ENCODE peak calls at places on chromosomes 3 and 15, in nine cellular contexts. One of them, this sample, is unnamed.

GRCh38 chr3:46484911-46485696 is 12.7 kb upstream of the RTP3 start:
- DNase-seq in MCF 10A: no peak
- DNase-seq in astrocyte of the spinal cord: no peak
- DNase-seq in PC-9: no peak
- DNase-seq in A549: no peak
- DNase-seq in GM13976: no peak
- DNase-seq in cardiac fibroblast: no peak
- DNase-seq in GM12865: no peak
- DNase-seq in coronary artery: peak
- DNase-seq in this sample: no peak

GRCh38 chr3:188925376-188925775 is 246.4 kb upstream of the TPRG1 start:
- DNase-seq in MCF 10A: no peak
- DNase-seq in astrocyte of the spinal cord: no peak
- DNase-seq in PC-9: no peak
- DNase-seq in A549: no peak
- DNase-seq in GM13976: no peak
- DNase-seq in cardiac fibroblast: no peak
- DNase-seq in GM12865: no peak
- DNase-seq in coronary artery: no peak
- DNase-seq in this sample: no peak

GRCh38 chr3:158105710-158106438 is at the start of gene SHOX2:
- DNase-seq in MCF 10A: peak
- DNase-seq in astrocyte of the spinal cord: peak
- DNase-seq in PC-9: peak
- DNase-seq in A549: peak
- DNase-seq in GM13976: peak
- DNase-seq in cardiac fibroblast: peak
- DNase-seq in GM12865: no peak
- DNase-seq in coronary artery: no peak
- DNase-seq in this sample: no peak

GRCh38 chr3:75171632-75172230 is 492.4 kb upstream of the FRG2C start:
- DNase-seq in MCF 10A: peak
- DNase-seq in astrocyte of the spinal cord: peak
- DNase-seq in PC-9: no peak
- DNase-seq in A549: no peak
- DNase-seq in GM13976: no peak
- DNase-seq in cardiac fibroblast: peak
- DNase-seq in GM12865: peak
- DNase-seq in coronary artery: no peak
- DNase-seq in this sample: no peak

GRCh38 chr3:39067286-39067685 is 15.5 kb downstream of the WDR48 start:
- DNase-seq in MCF 10A: peak
- DNase-seq in astrocyte of the spinal cord: no peak
- DNase-seq in PC-9: no peak
- DNase-seq in A549: no peak
- DNase-seq in GM13976: no peak
- DNase-seq in cardiac fibroblast: peak
- DNase-seq in GM12865: no peak
- DNase-seq in coronary artery: no peak
- DNase-seq in this sample: peak

GRCh38 chr3:69936266-69936665 is 63.3 kb upstream of the SAMMSON start:
- DNase-seq in MCF 10A: no peak
- DNase-seq in astrocyte of the spinal cord: no peak
- DNase-seq in PC-9: no peak
- DNase-seq in A549: no peak
- DNase-seq in GM13976: no peak
- DNase-seq in cardiac fibroblast: no peak
- DNase-seq in GM12865: no peak
- DNase-seq in coronary artery: no peak
- DNase-seq in this sample: no peak

GRCh38 chr15:47756872-47757271 is 39.6 kb downstream of the SEMA6D start:
- DNase-seq in MCF 10A: peak
- DNase-seq in astrocyte of the spinal cord: peak
- DNase-seq in PC-9: no peak
- DNase-seq in A549: no peak
- DNase-seq in GM13976: no peak
- DNase-seq in cardiac fibroblast: peak
- DNase-seq in GM12865: no peak
- DNase-seq in coronary artery: no peak
- DNase-seq in this sample: peak

GRCh38 chr15:64948916-64949315 is 37.2 kb downstream of the ANKDD1A start:
- DNase-seq in MCF 10A: no peak
- DNase-seq in astrocyte of the spinal cord: no peak
- DNase-seq in PC-9: no peak
- DNase-seq in A549: no peak
- DNase-seq in GM13976: no peak
- DNase-seq in cardiac fibroblast: no peak
- DNase-seq in GM12865: no peak
- DNase-seq in coronary artery: no peak
- DNase-seq in this sample: no peak

GRCh38 chr3:9076985-9077384 is 113.7 kb upstream of the RAD18 start:
- DNase-seq in MCF 10A: no peak
- DNase-seq in astrocyte of the spinal cord: no peak
- DNase-seq in PC-9: no peak
- DNase-seq in A549: no peak
- DNase-seq in GM13976: no peak
- DNase-seq in cardiac fibroblast: no peak
- DNase-seq in GM12865: no peak
- DNase-seq in coronary artery: no peak
- DNase-seq in this sample: no peak

GRCh38 chr3:10192953-10193691 is 28.4 kb downstream of the IRAK2 start:
- DNase-seq in MCF 10A: peak
- DNase-seq in astrocyte of the spinal cord: peak
- DNase-seq in PC-9: peak
- DNase-seq in A549: peak
- DNase-seq in GM13976: no peak
- DNase-seq in cardiac fibroblast: peak
- DNase-seq in GM12865: peak
- DNase-seq in coronary artery: no peak
- DNase-seq in this sample: peak

GRCh38 chr3:166445865-166446264 is 608.6 kb upstream of the BCHE start:
- DNase-seq in MCF 10A: peak
- DNase-seq in astrocyte of the spinal cord: no peak
- DNase-seq in PC-9: peak
- DNase-seq in A549: no peak
- DNase-seq in GM13976: no peak
- DNase-seq in cardiac fibroblast: no peak
- DNase-seq in GM12865: no peak
- DNase-seq in coronary artery: no peak
- DNase-seq in this sample: no peak

DNA sequence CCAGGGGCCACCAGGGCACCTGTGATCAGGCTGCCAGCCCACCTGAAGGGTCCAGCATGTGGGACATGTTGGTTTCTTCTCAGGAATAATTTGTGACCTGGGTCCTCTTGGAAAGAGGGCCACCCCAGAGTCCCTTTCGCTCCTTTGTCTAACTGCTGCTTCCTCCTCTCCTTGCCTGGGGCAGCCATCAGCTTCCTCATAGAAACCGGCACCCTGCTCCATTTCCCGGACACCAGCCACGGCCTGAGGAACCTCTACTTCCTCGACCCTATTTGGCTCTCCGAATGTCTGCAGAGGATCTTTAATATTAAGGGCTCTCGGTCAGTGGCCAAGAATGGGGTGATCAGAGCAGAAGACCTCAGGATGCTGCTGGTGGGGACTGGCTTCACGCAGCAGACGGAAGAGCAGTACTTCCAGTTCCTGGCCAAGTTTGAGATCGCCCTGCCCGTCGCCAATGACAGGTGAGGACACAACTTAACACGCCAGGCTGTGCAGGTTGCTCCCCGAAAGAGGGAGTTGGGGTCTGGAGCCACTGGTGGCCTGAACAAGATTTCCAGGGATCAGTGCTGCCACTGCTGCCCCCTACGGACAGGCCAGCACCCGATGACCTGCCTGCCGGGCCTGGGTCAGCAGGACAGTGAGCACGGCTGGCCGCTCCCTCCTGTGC is 109.7 kb downstream of the LRRK1 start:
- DNase-seq in MCF 10A: no peak
- DNase-seq in astrocyte of the spinal cord: no peak
- DNase-seq in PC-9: no peak
- DNase-seq in A549: no peak
- DNase-seq in GM13976: no peak
- DNase-seq in cardiac fibroblast: no peak
- DNase-seq in GM12865: no peak
- DNase-seq in coronary artery: no peak
- DNase-seq in this sample: no peak
- TF ChIP-seq CTCF in MCF 10A: no peak
- TF ChIP-seq CTCF in astrocyte of the spinal cord: no peak
- TF ChIP-seq CTCF in PC-9: no peak
- TF ChIP-seq CTCF in A549: no peak
- TF ChIP-seq CTCF in GM13976: no peak
- TF ChIP-seq CTCF in cardiac fibroblast: peak
- TF ChIP-seq CTCF in GM12865: no peak
- TF ChIP-seq CTCF in coronary artery: no peak
- TF ChIP-seq CTCF in this sample: no peak

GRCh38 chr15:98518823-98519561 is 129.3 kb upstream of the IGF1R start:
- DNase-seq in MCF 10A: peak
- DNase-seq in astrocyte of the spinal cord: peak
- DNase-seq in PC-9: peak
- DNase-seq in A549: peak
- DNase-seq in GM13976: peak
- DNase-seq in cardiac fibroblast: peak
- DNase-seq in GM12865: peak
- DNase-seq in coronary artery: no peak
- DNase-seq in this sample: peak

GRCh38 chr15:98514034-98514622 is 134.2 kb upstream of the IGF1R start:
- DNase-seq in MCF 10A: no peak
- DNase-seq in astrocyte of the spinal cord: no peak
- DNase-seq in PC-9: no peak
- DNase-seq in A549: no peak
- DNase-seq in GM13976: no peak
- DNase-seq in cardiac fibroblast: no peak
- DNase-seq in GM12865: no peak
- DNase-seq in coronary artery: no peak
- DNase-seq in this sample: no peak

GRCh38 chr15:98519767-98520166 is 128.6 kb upstream of the IGF1R start:
- DNase-seq in MCF 10A: no peak
- DNase-seq in astrocyte of the spinal cord: no peak
- DNase-seq in PC-9: no peak
- DNase-seq in A549: no peak
- DNase-seq in GM13976: no peak
- DNase-seq in cardiac fibroblast: no peak
- DNase-seq in GM12865: no peak
- DNase-seq in coronary artery: no peak
- DNase-seq in this sample: no peak

GRCh38 chr15:98515186-98515585 is 133.2 kb upstream of the IGF1R start:
- DNase-seq in MCF 10A: no peak
- DNase-seq in astrocyte of the spinal cord: no peak
- DNase-seq in PC-9: no peak
- DNase-seq in A549: no peak
- DNase-seq in GM13976: no peak
- DNase-seq in cardiac fibroblast: no peak
- DNase-seq in GM12865: no peak
- DNase-seq in coronary artery: no peak
- DNase-seq in this sample: no peak

GRCh38 chr15:98517051-98517450 is 131.3 kb upstream of the IGF1R start:
- DNase-seq in MCF 10A: no peak
- DNase-seq in astrocyte of the spinal cord: no peak
- DNase-seq in PC-9: no peak
- DNase-seq in A549: no peak
- DNase-seq in GM13976: no peak
- DNase-seq in cardiac fibroblast: no peak
- DNase-seq in GM12865: no peak
- DNase-seq in coronary artery: no peak
- DNase-seq in this sample: no peak
- TF ChIP-seq CTCF in MCF 10A: no peak
- TF ChIP-seq CTCF in astrocyte of the spinal cord: no peak
- TF ChIP-seq CTCF in PC-9: no peak
- TF ChIP-seq CTCF in A549: no peak
- TF ChIP-seq CTCF in GM13976: no peak
- TF ChIP-seq CTCF in cardiac fibroblast: no peak
- TF ChIP-seq CTCF in GM12865: no peak
- TF ChIP-seq CTCF in coronary artery: no peak
- TF ChIP-seq CTCF in this sample: no peak

GRCh38 chr15:42220216-42220615 is 12.1 kb upstream of the VPS39 start:
- DNase-seq in MCF 10A: no peak
- DNase-seq in astrocyte of the spinal cord: no peak
- DNase-seq in PC-9: no peak
- DNase-seq in A549: no peak
- DNase-seq in GM13976: no peak
- DNase-seq in cardiac fibroblast: peak
- DNase-seq in GM12865: no peak
- DNase-seq in coronary artery: no peak
- DNase-seq in this sample: no peak

GRCh38 chr15:42218953-42219596 is 11.0 kb upstream of the VPS39 start:
- DNase-seq in MCF 10A: no peak
- DNase-seq in astrocyte of the spinal cord: no peak
- DNase-seq in PC-9: no peak
- DNase-seq in A549: no peak
- DNase-seq in GM13976: no peak
- DNase-seq in cardiac fibroblast: no peak
- DNase-seq in GM12865: no peak
- DNase-seq in coronary artery: no peak
- DNase-seq in this sample: no peak

GRCh38 chr15:42214600-42214999 is 6.5 kb upstream of the VPS39 start:
- DNase-seq in MCF 10A: no peak
- DNase-seq in astrocyte of the spinal cord: no peak
- DNase-seq in PC-9: no peak
- DNase-seq in A549: no peak
- DNase-seq in GM13976: no peak
- DNase-seq in cardiac fibroblast: no peak
- DNase-seq in GM12865: no peak
- DNase-seq in coronary artery: no peak
- DNase-seq in this sample: no peak

GRCh38 chr15:42213481-42213880 is 5.4 kb upstream of the VPS39 start:
- DNase-seq in MCF 10A: no peak
- DNase-seq in astrocyte of the spinal cord: no peak
- DNase-seq in PC-9: no peak
- DNase-seq in A549: no peak
- DNase-seq in GM13976: no peak
- DNase-seq in cardiac fibroblast: no peak
- DNase-seq in GM12865: no peak
- DNase-seq in coronary artery: no peak
- DNase-seq in this sample: no peak

GRCh38 chr15:42215854-42216829 is 8.0 kb upstream of the VPS39 start:
- DNase-seq in MCF 10A: peak
- DNase-seq in astrocyte of the spinal cord: no peak
- DNase-seq in PC-9: no peak
- DNase-seq in A549: no peak
- DNase-seq in GM13976: no peak
- DNase-seq in cardiac fibroblast: peak
- DNase-seq in GM12865: no peak
- DNase-seq in coronary artery: no peak
- DNase-seq in this sample: no peak
- TF ChIP-seq CTCF in MCF 10A: no peak
- TF ChIP-seq CTCF in astrocyte of the spinal cord: no peak
- TF ChIP-seq CTCF in PC-9: no peak
- TF ChIP-seq CTCF in A549: no peak
- TF ChIP-seq CTCF in GM13976: peak
- TF ChIP-seq CTCF in cardiac fibroblast: peak
- TF ChIP-seq CTCF in GM12865: no peak
- TF ChIP-seq CTCF in coronary artery: no peak
- TF ChIP-seq CTCF in this sample: no peak

DNA sequence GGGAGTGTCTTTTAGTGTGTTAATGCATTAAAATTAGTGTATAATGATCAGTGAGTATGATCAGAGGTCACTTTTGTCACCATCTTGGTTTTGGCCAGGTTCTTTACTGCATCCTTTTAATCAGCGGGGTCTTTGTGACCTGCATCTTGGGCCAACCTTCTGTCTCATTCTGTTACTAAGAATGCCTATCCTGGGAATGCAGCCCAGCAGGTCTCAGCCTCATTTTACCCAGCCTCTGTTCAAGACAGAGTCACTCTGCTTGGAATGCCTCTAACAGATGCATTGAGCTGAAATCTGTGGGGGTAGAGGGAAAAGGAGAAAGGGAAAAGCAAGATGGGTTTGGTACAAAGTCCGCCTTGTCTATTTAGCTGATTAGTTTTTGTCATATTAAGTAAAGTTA is 5.3 kb upstream of the BLOC1S6 start:
- DNase-seq in MCF 10A: no peak
- DNase-seq in astrocyte of the spinal cord: no peak
- DNase-seq in PC-9: no peak
- DNase-seq in A549: no peak
- DNase-seq in GM13976: no peak
- DNase-seq in cardiac fibroblast: no peak
- DNase-seq in GM12865: no peak
- DNase-seq in coronary artery: no peak
- DNase-seq in this sample: no peak
- TF ChIP-seq CTCF in MCF 10A: no peak
- TF ChIP-seq CTCF in astrocyte of the spinal cord: no peak
- TF ChIP-seq CTCF in PC-9: no peak
- TF ChIP-seq CTCF in A549: no peak
- TF ChIP-seq CTCF in GM13976: no peak
- TF ChIP-seq CTCF in cardiac fibroblast: no peak
- TF ChIP-seq CTCF in GM12865: no peak
- TF ChIP-seq CTCF in coronary artery: no peak
- TF ChIP-seq CTCF in this sample: no peak

This sample was measured in RWPE1.